ENCODE peak calls at places on chromosomes 7 and 10, in nine cellular contexts. R is AG09319; S is Caki2; M is KG1; V is stimulated activated effector memory CD8-positive, alpha-beta T cell treated with anti-CD3 and anti-CD28 coated beads, Interleukin-12 subunit alpha, Interleukin-12 subunit beta, amount 100 ng/mL, for 72 hours; N is NCI-H146; F is GM12878; W is ELR; Y is mesothelial cell of epicardium. J is an unnamed sample.

GRCh38 chr10:34731213-34731612 is 83.9 kb downstream of the PARD3 start:
- DNase-seq in R (no peak), S (no peak), M (no peak), V (no peak), N (no peak), F (no peak), W (no peak), Y (no peak), J (no peak)

GRCh38 chr7:21338728-21339164 is 89.1 kb upstream of the SP4 start:
- DNase-seq in R (no peak), S (no peak), M (no peak), V (peak; percentile 83), N (no peak), F (no peak), W (no peak), Y (no peak), J (no peak)

GRCh38 chr7:93843260-93843659 is 47.3 kb downstream of the TFPI2 start:
- DNase-seq in R (peak; percentile 0), S (no peak), M (no peak), V (no peak), N (no peak), F (no peak), W (no peak), Y (no peak), J (no peak)

GRCh38 chr7:47940482-47941001 is 7.7 kb downstream of the PKD1L1 start:
- DNase-seq in R (no peak), S (no peak), M (no peak), V (no peak), N (no peak), F (no peak), W (peak; percentile 65), Y (no peak), J (peak; percentile 38)

GRCh38 chr10:46541017-46541661 is 15.3 kb downstream of the GPRIN2 start:
- DNase-seq in R (no peak), S (no peak), M (no peak), V (no peak), N (no peak), F (no peak), W (peak; percentile 30), Y (peak; percentile 84), J (no peak)

GRCh38 chr10:92790449-92790848 is 57.9 kb upstream of the EXOC6 start:
- DNase-seq in R (no peak), S (no peak), M (no peak), V (no peak), N (no peak), F (no peak), W (no peak), Y (no peak), J (no peak)

GRCh38 chr10:110992011-110992800 is 72.8 kb downstream of the SHOC2 start:
- DNase-seq in R (no peak), S (no peak), M (no peak), V (no peak), N (no peak), F (no peak), W (peak; percentile 64), Y (no peak), J (no peak)

GRCh38 chr10:78185693-78186055 is 152.0 kb downstream of the RPS24 start:
- DNase-seq in R (no peak), S (peak; percentile 6), M (no peak), V (no peak), N (peak; percentile 75), F (no peak), W (no peak), Y (no peak), J (peak; percentile 47)

GRCh38 chr7:48087349-48087748 is 1.7 kb upstream of the UPP1 start:
- DNase-seq in R (no peak), S (no peak), M (no peak), V (peak; percentile 72), N (no peak), F (peak; percentile 41), W (peak; percentile 90), Y (no peak), J (no peak)

GRCh38 chr7:45712057-45712689 is 138.0 kb downstream of the ADCY1 start:
- DNase-seq in R (no peak), S (no peak), M (no peak), V (peak; percentile 42), N (no peak), F (no peak), W (no peak), Y (no peak), J (no peak)

GRCh38 chr7:55481126-55481525 is 91.2 kb downstream of the VOPP1 start:
- DNase-seq in R (no peak), S (no peak), M (no peak), V (no peak), N (no peak), F (no peak), W (no peak), Y (no peak), J (no peak)

GRCh38 chr7:3194501-3195141 is 106.4 kb upstream of the SDK1 start:
- DNase-seq in R (no peak), S (peak; percentile 100), M (no peak), V (no peak), N (peak; percentile 68), F (no peak), W (peak; percentile 73), Y (no peak), J (peak; percentile 49)

GRCh38 chr10:113764598-113764997 is 13.1 kb downstream of the PLEKHS1 start:
- DNase-seq in R (no peak), S (no peak), M (no peak), V (no peak), N (no peak), F (no peak), W (no peak), Y (no peak), J (no peak)

J was measured in NCI-H69.